ENCODE peak calls at places on chromosomes 5 and 9, in eight cellular contexts. S is suprapubic skin, M is IMR-90, I is K562, T is endothelial cell of umbilical vein, Q is Peyer's patch, W is HCT116, P is uterus. C is an unnamed sample. For H3K9me3, the result is how much of the 10 kb centered on the place peaks cover.

GRCh38 chr9:6096821-6097220 is 81.4 kb upstream of the RANBP6 start:
- DNase-seq in S (no peak), M (peak), I (no peak), T (peak), Q (no peak), W (no peak), P (no peak), C (no peak)

GRCh38 chr5:154199263-154199662 is 8.7 kb downstream of the GALNT10 start:
- DNase-seq in S (no peak), M (no peak), I (peak), T (no peak), Q (no peak), W (no peak), P (no peak), C (no peak)

GRCh38 chr5:159174511-159175168 is 34.7 kb downstream of the RNF145 start:
- DNase-seq in S (no peak), M (peak), I (no peak), T (peak), Q (no peak), W (no peak), P (no peak), C (no peak)

GRCh38 chr9:113139225-113139829 is 11.5 kb upstream of the SLC31A2 start:
- DNase-seq in S (no peak), M (no peak), I (no peak), T (no peak), Q (no peak), W (no peak), P (no peak), C (no peak)

GRCh38 chr9:74277532-74277931 is 219.6 kb upstream of the RORB start:
- DNase-seq in S (no peak), M (no peak), I (no peak), T (no peak), Q (no peak), W (no peak), P (no peak), C (no peak)

GRCh38 chr9:83440641-83441040 is 97.6 kb downstream of the FRMD3 start:
- DNase-seq in S (no peak), M (no peak), I (no peak), T (no peak), Q (no peak), W (no peak), P (no peak), C (no peak)

GRCh38 chr5:78065663-78066062 is 228.8 kb downstream of the AP3B1 start:
- DNase-seq in S (no peak), M (no peak), I (peak), T (no peak), Q (no peak), W (no peak), P (no peak), C (no peak)

GRCh38 chr5:94228791-94229190 is 389.6 kb downstream of the KIAA0825 start:
- DNase-seq in S (no peak), M (no peak), I (no peak), T (no peak), Q (no peak), W (no peak), P (no peak), C (no peak)

GRCh38 chr5:150912312-150912814 is 7.6 kb upstream of the ZNF300 start:
- DNase-seq in S (no peak), M (no peak), I (no peak), T (no peak), Q (no peak), W (no peak), P (no peak), C (no peak)
- H3K9me3 ChIP-seq in S (under half), M (under half), I (under half), T (under half), Q (under half), W (under half), P (under half), C (under half)

GRCh38 chr5:53970510-53970909 is 339.9 kb downstream of the ARL15 start:
- DNase-seq in S (no peak), M (peak), I (peak), T (no peak), Q (no peak), W (no peak), P (no peak), C (no peak)

GRCh38 chr5:53962306-53962705 is 348.1 kb downstream of the ARL15 start:
- DNase-seq in S (no peak), M (no peak), I (no peak), T (no peak), Q (no peak), W (no peak), P (no peak), C (no peak)

GRCh38 chr5:53969331-53969730 is 341.0 kb downstream of the ARL15 start:
- DNase-seq in S (no peak), M (no peak), I (no peak), T (no peak), Q (no peak), W (no peak), P (no peak), C (no peak)

GRCh38 chr5:53963958-53964357 is 346.4 kb downstream of the ARL15 start:
- DNase-seq in S (no peak), M (no peak), I (no peak), T (no peak), Q (no peak), W (no peak), P (no peak), C (no peak)

DNA sequence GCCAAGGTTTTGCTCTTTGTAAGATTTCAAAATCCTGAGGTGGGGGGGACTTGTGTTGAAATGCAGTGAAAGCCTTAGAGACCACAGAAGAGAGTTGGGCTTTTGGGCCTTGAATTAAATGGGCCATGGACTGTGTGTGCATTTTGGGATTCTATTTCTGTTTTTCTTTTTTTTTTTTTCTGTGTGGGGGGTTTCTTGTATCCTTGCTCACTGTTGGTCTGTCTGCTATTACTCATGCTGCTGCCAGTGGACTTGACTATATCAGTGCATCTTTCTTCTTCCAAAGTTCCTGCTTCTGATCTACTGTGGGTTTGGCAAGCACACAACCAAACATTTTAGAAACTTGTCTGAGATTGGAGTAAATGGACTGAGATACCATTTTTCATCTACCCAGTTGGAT is 344.9 kb downstream of the ARL15 start:
- DNase-seq in S (no peak), M (no peak), I (no peak), T (no peak), Q (no peak), W (no peak), P (no peak), C (no peak)
- TF ChIP-seq POLR2A in S (no peak), M (no peak), I (no peak), T (no peak), Q (no peak), W (no peak), P (no peak), C (no peak)

GRCh38 chr5:88190106-88190834 is 78.4 kb downstream of the TMEM161B start:
- DNase-seq in S (no peak), M (no peak), I (no peak), T (no peak), Q (no peak), W (no peak), P (no peak), C (peak)
- H3K9me3 ChIP-seq in S (under half), M (under half), I (under half), T (under half), Q (under half), W (under half), P (under half), C (under half)

GRCh38 chr5:2565147-2565546 is 186.3 kb downstream of the IRX2 start:
- DNase-seq in S (no peak), M (no peak), I (no peak), T (no peak), Q (no peak), W (no peak), P (no peak), C (no peak)

GRCh38 chr5:2569774-2570542 is 181.5 kb downstream of the IRX2 start:
- DNase-seq in S (no peak), M (no peak), I (no peak), T (no peak), Q (no peak), W (no peak), P (no peak), C (no peak)

GRCh38 chr5:2566280-2566679 is 185.2 kb downstream of the IRX2 start:
- DNase-seq in S (no peak), M (no peak), I (no peak), T (no peak), Q (no peak), W (no peak), P (no peak), C (no peak)

GRCh38 chr5:2574155-2574554 is 177.3 kb downstream of the IRX2 start:
- DNase-seq in S (no peak), M (no peak), I (no peak), T (no peak), Q (no peak), W (no peak), P (no peak), C (no peak)

DNA sequence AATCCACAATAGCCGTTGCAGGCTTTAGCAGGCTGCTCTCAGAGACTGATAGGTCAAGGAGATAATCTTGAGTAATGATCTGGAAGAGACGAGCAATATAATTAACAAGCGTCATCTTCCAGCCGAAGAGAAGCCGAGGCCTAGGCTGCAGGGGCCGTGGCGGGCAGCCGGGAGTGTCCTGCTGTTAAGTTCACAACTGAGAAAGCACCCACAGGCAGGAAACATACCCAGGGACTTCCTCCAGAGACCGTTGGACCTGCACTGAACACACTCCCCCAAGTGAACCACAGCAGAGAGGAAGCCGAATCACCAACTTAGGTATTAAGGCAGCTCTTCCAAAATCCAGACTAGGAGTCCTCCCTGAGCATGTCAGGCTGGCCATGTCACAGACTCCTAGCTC is 182.3 kb downstream of the IRX2 start:
- DNase-seq in S (no peak), M (no peak), I (no peak), T (no peak), Q (no peak), W (no peak), P (no peak), C (no peak)
- TF ChIP-seq POLR2A in S (no peak), M (no peak), I (no peak), T (no peak), Q (no peak), W (no peak), P (no peak), C (no peak)

GRCh38 chr9:129513856-129514496 is 106.9 kb downstream of the C9orf50 start:
- DNase-seq in S (no peak), M (no peak), I (no peak), T (no peak), Q (no peak), W (no peak), P (no peak), C (no peak)

GRCh38 chr9:129513282-129513681 is 107.6 kb downstream of the C9orf50 start:
- DNase-seq in S (no peak), M (no peak), I (no peak), T (no peak), Q (no peak), W (no peak), P (no peak), C (no peak)

GRCh38 chr9:129514891-129515290 is 106.0 kb downstream of the C9orf50 start:
- DNase-seq in S (no peak), M (no peak), I (no peak), T (no peak), Q (no peak), W (no peak), P (no peak), C (no peak)

GRCh38 chr9:129517006-129517405 is 103.9 kb downstream of the C9orf50 start:
- DNase-seq in S (no peak), M (no peak), I (no peak), T (no peak), Q (no peak), W (no peak), P (no peak), C (no peak)

DNA sequence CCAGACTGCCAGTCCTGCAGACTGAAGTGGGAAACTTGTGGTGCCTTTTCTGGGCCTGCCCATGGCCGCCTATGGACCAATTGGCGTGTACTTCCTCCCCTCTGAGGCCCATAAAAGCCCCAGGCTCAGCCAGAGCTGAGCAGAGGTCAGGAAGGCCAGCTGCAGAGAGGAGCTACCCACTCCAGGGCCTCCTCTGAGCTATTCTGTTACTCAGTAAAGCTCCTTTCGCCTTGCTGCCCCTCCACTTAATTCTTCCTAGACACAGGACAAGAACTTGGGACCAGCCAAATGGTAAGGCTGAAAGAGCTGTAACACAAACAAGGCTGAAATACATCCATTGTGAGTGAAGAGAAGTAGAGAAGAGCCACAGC is 106.4 kb downstream of the C9orf50 start:
- DNase-seq in S (no peak), M (no peak), I (no peak), T (no peak), Q (no peak), W (no peak), P (no peak), C (no peak)
- H3K9me3 ChIP-seq in S (under half), M (half or more), I (under half), T (under half), Q (under half), W (under half), P (under half), C (under half)

GRCh38 chr9:94900222-94901018 is 173.9 kb downstream of the AOPEP start:
- DNase-seq in S (no peak), M (peak), I (no peak), T (peak), Q (no peak), W (no peak), P (peak), C (no peak)
- TF ChIP-seq POLR2A in S (no peak), M (peak), I (no peak), T (no peak), Q (no peak), W (no peak), P (no peak), C (no peak)

GRCh38 chr5:110884005-110884404 is 145.2 kb downstream of the SLC25A46 start:
- DNase-seq in S (no peak), M (peak), I (no peak), T (no peak), Q (no peak), W (no peak), P (no peak), C (no peak)

GRCh38 chr5:110873773-110874437 is 135.1 kb downstream of the SLC25A46 start:
- DNase-seq in S (no peak), M (no peak), I (no peak), T (no peak), Q (no peak), W (no peak), P (no peak), C (peak)

GRCh38 chr5:110880413-110880812 is 141.6 kb downstream of the SLC25A46 start:
- DNase-seq in S (no peak), M (peak), I (no peak), T (no peak), Q (no peak), W (no peak), P (no peak), C (no peak)

GRCh38 chr5:110879675-110880074 is 140.9 kb downstream of the SLC25A46 start:
- DNase-seq in S (no peak), M (no peak), I (no peak), T (no peak), Q (no peak), W (no peak), P (no peak), C (no peak)
- H3K9me3 ChIP-seq in S (under half), M (under half), I (under half), T (under half), Q (under half), W (under half), P (under half), C (under half)

GRCh38 chr9:121861501-121862180 is 210.2 kb downstream of the DAB2IP start:
- DNase-seq in S (no peak), M (no peak), I (peak), T (peak), Q (no peak), W (peak), P (peak), C (peak)
- TF ChIP-seq POLR2A in S (no peak), M (no peak), I (no peak), T (no peak), Q (no peak), W (no peak), P (no peak), C (no peak)